ENCODE peak calls at places on chromosomes 5 and 9, in four cellular contexts. E is uterus, D is left lung, H is esophagus squamous epithelium. I is an unnamed sample.
A peak's percentile ranks its signal among the peaks of the same experiment; 100 is the strongest.

GRCh38 chr9:4077499-4078102 is 222.3 kb downstream of the GLIS3 start:
- DNase-seq in D (peak; percentile 82), H (no peak), E (peak; percentile 71), I (peak; percentile 87)

GRCh38 chr9:76153372-76153771 is 240.9 kb downstream of the RFK start:
- DNase-seq in E (no peak), D (no peak), H (no peak), I (no peak)

GRCh38 chr5:11298877-11299276 is 537.8 kb upstream of the DAP start:
- DNase-seq in E (no peak), H (no peak), D (no peak), I (no peak)

GRCh38 chr9:114098021-114098659 is 952 bp downstream of the KIF12 start:
- DNase-seq in H (no peak), D (peak; percentile 85), E (no peak), I (peak; percentile 92)

GRCh38 chr5:135667204-135667603 is 88.4 kb upstream of the CXCL14 start:
- DNase-seq in D (no peak), H (no peak), E (no peak), I (no peak)

GRCh38 chr5:113059232-113059805 is 82.7 kb downstream of the DCP2 start:
- DNase-seq in H (no peak), E (peak; percentile 54), D (no peak), I (peak; percentile 83)

GRCh38 chr5:15533124-15533893 is 33.3 kb downstream of the FBXL7 start:
- DNase-seq in H (no peak), D (no peak), E (no peak), I (no peak)

GRCh38 chr9:5778799-5779198 is 54.1 kb downstream of the ERMP1 start:
- DNase-seq in H (no peak), D (no peak), E (no peak), I (no peak)

GRCh38 chr9:655875-656274 is 185.6 kb upstream of the DMRT1 start:
- DNase-seq in E (peak; percentile 57), D (no peak), H (no peak), I (peak; percentile 89)

GRCh38 chr9:133224762-133225161 is 15.7 kb upstream of the OBP2B start:
- DNase-seq in D (peak; percentile 25), H (no peak), E (no peak), I (no peak)

GRCh38 chr9:120893585-120893857 is 16.5 kb upstream of the PHF19 start:
- DNase-seq in E (no peak), D (no peak), H (no peak), I (no peak)

GRCh38 chr9:121861501-121862180 is 210.2 kb downstream of the DAB2IP start:
- DNase-seq in D (no peak), H (no peak), E (peak; percentile 61), I (no peak)

GRCh38 chr5:143888912-143889311 is 77.0 kb downstream of the HMHB1 start:
- DNase-seq in D (no peak), E (no peak), H (no peak), I (no peak)

GRCh38 chr5:135139397-135140134 is 105.5 kb upstream of the PITX1 start:
- DNase-seq in D (no peak), E (peak; percentile 54), H (no peak), I (no peak)

GRCh38 chr5:138282918-138283742 is 8.7 kb upstream of the GFRA3 start:
- DNase-seq in E (no peak), D (no peak), H (no peak), I (no peak)

GRCh38 chr5:158060216-158060615 is 201.3 kb upstream of the CLINT1 start:
- DNase-seq in H (no peak), E (no peak), D (no peak), I (no peak)

GRCh38 chr9:104301770-104302169 is 202.3 kb upstream of the OR13F1 start:
- DNase-seq in E (no peak), H (no peak), D (no peak), I (no peak)

GRCh38 chr5:135438712-135439111 is 8.4 kb downstream of the DCANP1 start:
- DNase-seq in D (no peak), E (no peak), H (no peak), I (no peak)

GRCh38 chr5:140202610-140203009 is 27.6 kb downstream of the CYSTM1 start:
- DNase-seq in H (no peak), E (no peak), D (no peak), I (no peak)

DNA sequence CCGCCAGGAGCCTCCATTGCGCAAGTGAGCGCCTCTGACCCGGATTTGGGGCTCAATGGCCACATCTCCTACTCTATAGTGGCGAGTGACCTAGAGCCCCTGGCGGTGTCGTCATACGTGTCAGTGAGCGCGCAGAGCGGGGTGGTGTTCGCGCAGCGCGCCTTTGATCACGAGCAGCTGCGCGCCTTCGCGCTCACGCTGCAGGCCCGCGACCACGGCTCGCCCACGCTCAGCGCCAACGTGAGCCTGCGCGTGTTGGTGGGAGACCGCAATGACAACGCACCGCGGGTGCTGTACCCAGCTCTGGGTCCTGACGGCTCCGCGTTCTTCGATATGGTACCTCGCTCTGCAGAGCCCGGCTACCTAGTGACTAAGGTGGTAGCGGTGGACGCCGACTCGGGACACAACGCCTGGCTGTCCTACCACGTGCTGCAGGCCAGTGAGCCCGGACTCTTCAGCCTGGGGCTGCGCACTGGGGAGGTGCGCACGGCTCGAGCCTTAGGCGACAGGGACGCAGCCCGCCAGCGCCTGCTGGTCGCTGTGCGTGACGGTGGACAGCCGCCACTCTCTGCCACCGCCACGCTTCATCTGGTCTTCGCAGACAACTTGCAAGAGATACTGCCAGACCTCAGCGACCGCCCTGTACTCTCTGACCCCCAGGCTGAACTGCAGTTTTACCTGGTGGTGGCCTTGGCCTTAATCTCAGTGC is 1.9 kb downstream of the PCDHGB6 start:
- DNase-seq in E (no peak), H (no peak), D (peak; percentile 63), I (no peak)
- H3K9me3 ChIP-seq in E (peaks cover 99% of the 10 kb centered on the region), H (peaks cover 4% of the 10 kb centered on the region), D (peaks cover 68% of the 10 kb centered on the region), I (peaks cover 27% of the 10 kb centered on the region)

GRCh38 chr5:163506726-163507125 is 1.3 kb downstream of the MAT2B start:
- DNase-seq in H (no peak), E (no peak), D (no peak), I (no peak)
- H3K4me3 ChIP-seq in H (peak overlapping the region; percentile 94), E (peak overlapping the region; percentile 71), D (peak overlapping the region; percentile 84), I (peak overlapping the region; percentile 97)

GRCh38 chr9:96771124-96771523 is 6.8 kb downstream of the ZNF510 start:
- DNase-seq in H (no peak), E (no peak), D (no peak), I (no peak)

GRCh38 chr9:96766199-96766598 is 11.7 kb downstream of the ZNF510 start:
- DNase-seq in E (no peak), D (no peak), H (no peak), I (no peak)

GRCh38 chr9:96769989-96770388 is 7.9 kb downstream of the ZNF510 start:
- DNase-seq in E (no peak), H (no peak), D (no peak), I (no peak)
- H3K9me3 ChIP-seq in E (peaks cover 67% of the 10 kb centered on the region), H (no peaks in the 10 kb centered on the region), D (peaks cover 79% of the 10 kb centered on the region), I (peaks cover 60% of the 10 kb centered on the region)

GRCh38 chr9:126474201-126474765 is 139.4 kb upstream of the LMX1B start:
- DNase-seq in E (no peak), H (no peak), D (no peak), I (no peak)
- H3K4me3 ChIP-seq in E (no peak overlapping the region), H (no peak overlapping the region), D (no peak overlapping the region), I (no peak overlapping the region)

GRCh38 chr5:179228341-179229121 is 116.7 kb downstream of the ADAMTS2 start:
- DNase-seq in D (peak; percentile 62), E (no peak), H (no peak), I (peak; percentile 56)

GRCh38 chr5:179227196-179227577 is 118.1 kb downstream of the ADAMTS2 start:
- DNase-seq in D (peak; percentile 51), H (no peak), E (no peak), I (peak; percentile 45)

GRCh38 chr5:179229331-179229761 is 115.9 kb downstream of the ADAMTS2 start:
- DNase-seq in H (no peak), D (peak; percentile 42), E (no peak), I (no peak)

GRCh38 chr5:179226696-179227095 is 118.6 kb downstream of the ADAMTS2 start:
- DNase-seq in H (no peak), E (no peak), D (no peak), I (no peak)

GRCh38 chr5:179227578-179228311 is 117.5 kb downstream of the ADAMTS2 start:
- DNase-seq in D (peak; percentile 74), E (no peak), H (no peak), I (peak; percentile 61)
- H3K9me3 ChIP-seq in D (peaks cover 12% of the 10 kb centered on the region), E (no peaks in the 10 kb centered on the region), H (no peaks in the 10 kb centered on the region), I (peaks cover 5% of the 10 kb centered on the region)

GRCh38 chr5:16863380-16864007 is 72.6 kb downstream of the MYO10 start:
- DNase-seq in D (no peak), E (no peak), H (no peak), I (no peak)
- H3K4me3 ChIP-seq in D (no peak overlapping the region), E (no peak overlapping the region), H (no peak overlapping the region), I (no peak overlapping the region)

I was measured in kidney.